ENCODE peak calls at places on chromosomes 3 and 15, in ten cellular contexts. N, Z, I, G, K, X, T, W, V and O are unnamed samples.

GRCh38 chr3:152595975-152596832 is 238.7 kb upstream of the P2RY1 start:
- DNase-seq in N (no peak), Z (peak), I (no peak), G (peak), K (no peak), X (peak), T (no peak), W (peak), V (peak), O (peak)

GRCh38 chr3:171977426-171977825 is 62.0 kb upstream of the FNDC3B start:
- DNase-seq in N (no peak), Z (no peak), I (no peak), G (no peak), K (no peak), X (no peak), T (no peak), W (no peak), V (no peak), O (no peak)

GRCh38 chr3:120088622-120089021 is 5.6 kb downstream of the GSK3B start:
- DNase-seq in N (no peak), Z (no peak), I (no peak), G (peak), K (no peak), X (no peak), T (no peak), W (no peak), V (no peak), O (no peak)

GRCh38 chr3:189071452-189071851 is 100.3 kb upstream of the TPRG1 start:
- DNase-seq in N (no peak), Z (no peak), I (no peak), G (no peak), K (no peak), X (no peak), T (no peak), W (no peak), V (peak), O (no peak)

GRCh38 chr3:146161725-146162047 is 702 bp upstream of the PLOD2 start:
- DNase-seq in N (no peak), Z (peak), I (no peak), G (no peak), K (no peak), X (peak), T (no peak), W (peak), V (peak), O (peak)

GRCh38 chr3:37279226-37279625 is 104.8 kb upstream of the LRRFIP2 start:
- DNase-seq in N (no peak), Z (no peak), I (no peak), G (no peak), K (no peak), X (no peak), T (no peak), W (no peak), V (no peak), O (no peak)

GRCh38 chr15:42373274-42373673 is 14.0 kb downstream of the CAPN3 start:
- DNase-seq in N (no peak), Z (peak), I (no peak), G (peak), K (no peak), X (no peak), T (no peak), W (no peak), V (no peak), O (no peak)

GRCh38 chr15:88878720-88879184 is 16.6 kb downstream of the HAPLN3 start:
- DNase-seq in N (peak), Z (peak), I (no peak), G (no peak), K (peak), X (no peak), T (peak), W (peak), V (peak), O (no peak)

GRCh38 chr3:133662256-133662773 is 574 bp upstream of the TOPBP1 start:
- DNase-seq in N (no peak), Z (no peak), I (no peak), G (peak), K (no peak), X (no peak), T (peak), W (peak), V (peak), O (no peak)

GRCh38 chr15:56242576-56243116 is 1.0 kb downstream of the RFX7 start:
- DNase-seq in N (no peak), Z (no peak), I (no peak), G (peak), K (no peak), X (no peak), T (no peak), W (no peak), V (no peak), O (no peak)